ENCODE peak calls at places on chromosomes 11 and 22, in nine cellular contexts. V, B, U, I, N, D, G, F and Q are unnamed samples.

GRCh38 chr11:64028398-64029115 is 7.2 kb upstream of the FLRT1 start:
- DNase-seq in N (no peak), V (no peak), G (peak), B (no peak), F (no peak), I (no peak), U (no peak), D (no peak), Q (no peak)

GRCh38 chr11:120168108-120168959 is 30.4 kb upstream of the TRIM29 start:
- DNase-seq in D (no peak), G (peak), B (no peak), N (no peak), F (no peak), U (no peak), V (no peak), I (no peak), Q (no peak)

GRCh38 chr11:96335389-96335788 is 7.6 kb downstream of the MAML2 start:
- DNase-seq in G (no peak), D (no peak), B (no peak), V (no peak), F (no peak), N (no peak), U (no peak), I (no peak), Q (peak)

GRCh38 chr22:49142281-49142680 is 685.4 kb downstream of the BRD1 start:
- DNase-seq in G (no peak), U (no peak), N (no peak), B (no peak), V (no peak), F (no peak), I (no peak), D (no peak), Q (no peak)

GRCh38 chr11:126329644-126330200 is 25.8 kb upstream of the ST3GAL4 start:
- DNase-seq in B (no peak), V (no peak), I (no peak), F (no peak), G (no peak), U (no peak), D (no peak), N (no peak), Q (no peak)

GRCh38 chr22:24768537-24769374 is 5.8 kb downstream of the PIWIL3 start:
- DNase-seq in U (no peak), D (peak), G (peak), B (peak), I (peak), F (peak), V (no peak), N (peak), Q (peak)

GRCh38 chr11:70568504-70569172 is 170.3 kb downstream of the CTTN start:
- DNase-seq in D (peak), N (no peak), B (no peak), V (no peak), G (peak), I (peak), F (no peak), U (no peak), Q (peak)

GRCh38 chr11:64419818-64420485 is 61.0 kb downstream of the RPS6KA4 start:
- DNase-seq in G (no peak), U (no peak), N (no peak), F (no peak), I (no peak), D (no peak), B (no peak), V (no peak), Q (no peak)

GRCh38 chr11:1288426-1289151 is 20.8 kb downstream of the TOLLIP start:
- DNase-seq in V (no peak), U (no peak), N (no peak), B (no peak), F (no peak), D (no peak), G (no peak), I (no peak), Q (no peak)

GRCh38 chr22:43446881-43447280 is 35.1 kb downstream of the MPPED1 start:
- DNase-seq in G (no peak), F (no peak), U (no peak), I (no peak), D (no peak), N (peak), B (no peak), V (no peak), Q (peak)

GRCh38 chr22:48898524-48899377 is 928.9 kb downstream of the BRD1 start:
- DNase-seq in N (no peak), I (no peak), V (no peak), D (no peak), B (no peak), U (no peak), F (peak), G (no peak), Q (no peak)

GRCh38 chr22:30573594-30574094 is 821 bp downstream of the GAL3ST1 start:
- DNase-seq in G (no peak), U (no peak), B (no peak), F (no peak), D (no peak), V (no peak), I (no peak), N (peak), Q (no peak)

GRCh38 chr22:17541476-17541875 is 21.8 kb upstream of the SLC25A18 start:
- DNase-seq in V (no peak), F (no peak), D (no peak), B (no peak), I (no peak), G (no peak), N (no peak), U (no peak), Q (no peak)

GRCh38 chr11:77046060-77046501 is 11.9 kb downstream of the B3GNT6 start:
- DNase-seq in G (peak), U (no peak), I (peak), V (no peak), D (no peak), F (peak), B (peak), N (no peak), Q (no peak)

GRCh38 chr22:26894362-26894761 is 237.0 kb downstream of the MIAT start:
- DNase-seq in N (no peak), F (no peak), U (no peak), D (no peak), G (no peak), V (no peak), B (no peak), I (no peak), Q (no peak)

GRCh38 chr22:33684059-33684458 is 236.2 kb downstream of the LARGE1 start:
- DNase-seq in U (no peak), G (no peak), F (peak), I (no peak), B (no peak), N (no peak), D (no peak), V (no peak), Q (no peak)

GRCh38 chr22:20957118-20957690 is 9.9 kb upstream of the AIFM3 start:
- DNase-seq in B (no peak), F (no peak), I (no peak), G (peak), D (no peak), V (no peak), N (peak), U (no peak), Q (no peak)

GRCh38 chr22:46674367-46674781 is 54.2 kb downstream of the GRAMD4 start:
- DNase-seq in B (peak), F (no peak), D (no peak), U (no peak), V (no peak), I (no peak), G (no peak), N (no peak), Q (no peak)

GRCh38 chr11:124884340-124884739 is 13.3 kb downstream of the ROBO4 start:
- DNase-seq in V (no peak), D (no peak), N (no peak), I (no peak), F (no peak), G (no peak), B (no peak), U (no peak), Q (no peak)